ENCODE peak calls at places on chromosomes 5 and 9, in five cellular contexts. U, M, Q, I and G are unnamed samples.
A peak's percentile ranks its signal among the peaks of the same experiment; 100 is the strongest.

GRCh38 chr5:123119334-123119986 is 30.4 kb downstream of the PRDM6 start:
- DNase-seq in M (peak; percentile 17), I (peak; percentile 79), U (peak; percentile 51), Q (no peak), G (no peak)

GRCh38 chr5:150153957-150154617 is 1.6 kb downstream of the PDGFRB start:
- DNase-seq in M (peak; percentile 30), I (peak; percentile 81), Q (no peak), U (no peak), G (peak; percentile 38)

GRCh38 chr9:89593776-89594427 is 10.9 kb upstream of the GADD45G start:
- DNase-seq in Q (peak; percentile 52), I (peak; percentile 6), M (peak; percentile 47), U (no peak), G (peak; percentile 67)

GRCh38 chr9:21505425-21506179 is 23.5 kb upstream of the IFNE start:
- DNase-seq in U (no peak), M (no peak), I (peak; percentile 72), Q (no peak), G (peak; percentile 10)

GRCh38 chr5:16994576-16994975 is 58.5 kb upstream of the MYO10 start:
- DNase-seq in I (no peak), Q (no peak), M (no peak), U (no peak), G (no peak)

GRCh38 chr5:179542170-179542569 is 8.2 kb upstream of the RUFY1 start:
- DNase-seq in U (no peak), I (no peak), Q (no peak), M (no peak), G (no peak)

GRCh38 chr5:65482280-65482726 is 583 bp upstream of the ADAMTS6 start:
- DNase-seq in I (peak; percentile 72), Q (peak; percentile 14), M (no peak), U (no peak), G (no peak)

GRCh38 chr5:151270599-151270998 is 17.6 kb downstream of the GM2A start:
- DNase-seq in M (no peak), U (peak; percentile 60), Q (no peak), I (peak; percentile 51), G (no peak)

GRCh38 chr9:83978992-83979811 is 813 bp downstream of the HNRNPK start:
- DNase-seq in I (peak; percentile 76), M (peak; percentile 58), Q (peak; percentile 58), U (peak; percentile 51), G (peak; percentile 92)

GRCh38 chr9:91515074-91515687 is 91.5 kb upstream of the NFIL3 start:
- DNase-seq in Q (peak; percentile 20), U (no peak), I (peak; percentile 95), M (no peak), G (no peak)

GRCh38 chr9:115213777-115214428 is 95.9 kb upstream of the TNC start:
- DNase-seq in U (peak; percentile 79), Q (no peak), I (peak; percentile 97), M (no peak), G (no peak)

GRCh38 chr5:155772009-155772662 is 554.8 kb upstream of the SGCD start:
- DNase-seq in U (no peak), I (no peak), Q (no peak), M (no peak), G (no peak)

GRCh38 chr5:39249560-39250274 is 30.4 kb upstream of the FYB1 start:
- DNase-seq in Q (no peak), I (no peak), U (no peak), M (no peak), G (no peak)

GRCh38 chr5:78699565-78700143 is 51.1 kb upstream of the LHFPL2 start:
- DNase-seq in U (peak; percentile 98), M (peak; percentile 64), Q (no peak), I (peak; percentile 98), G (no peak)

GRCh38 chr5:38780950-38781349 is 64.9 kb upstream of the OSMR start:
- DNase-seq in Q (no peak), M (no peak), U (no peak), I (peak; percentile 80), G (no peak)

GRCh38 chr9:34992376-34992951 is 2.9 kb downstream of the DNAJB5 start:
- DNase-seq in M (peak; percentile 24), U (no peak), Q (peak; percentile 39), I (peak; percentile 94), G (no peak)

GRCh38 chr9:34993502-34994428 is 4.2 kb downstream of the DNAJB5 start:
- DNase-seq in I (peak; percentile 82), M (no peak), U (no peak), Q (no peak), G (no peak)

GRCh38 chr9:34990908-34991832 is 1.6 kb downstream of the DNAJB5 start:
- DNase-seq in Q (no peak), M (no peak), U (no peak), I (no peak), G (no peak)

GRCh38 chr9:34989946-34990635 is 546 bp downstream of the DNAJB5 start:
- DNase-seq in M (no peak), U (no peak), I (peak; percentile 74), Q (peak; percentile 59), G (peak; percentile 57)

DNA sequence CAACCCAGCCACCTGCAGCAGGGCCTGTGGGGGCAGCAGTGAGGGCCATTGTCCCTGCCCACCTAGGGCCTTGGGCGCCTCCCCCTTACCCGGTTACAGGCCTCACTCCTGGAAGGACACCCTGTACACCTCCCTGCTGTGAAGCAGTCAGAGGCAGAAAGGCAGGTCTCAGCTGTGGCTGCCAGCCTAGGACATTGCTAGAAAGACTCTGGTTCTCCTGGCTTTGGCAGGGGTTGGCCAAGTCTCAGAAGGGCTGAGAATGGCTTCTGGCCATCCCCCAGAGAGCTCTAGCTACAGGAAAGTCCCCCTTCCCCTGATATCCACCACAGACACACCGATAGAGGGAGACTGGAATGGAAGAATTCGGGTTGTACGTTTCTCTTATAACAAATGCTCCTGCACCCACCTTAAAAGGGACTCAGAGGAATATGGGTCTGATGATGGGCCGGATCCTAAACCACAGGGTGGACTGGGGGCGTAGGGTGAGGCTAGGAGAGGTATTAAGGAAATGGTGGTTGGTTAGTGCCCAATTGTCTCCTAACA is 2.4 kb downstream of the DNAJB5 start:
- DNase-seq in Q (peak; percentile 49), M (peak; percentile 34), I (peak; percentile 49), U (no peak), G (no peak)
- TF ChIP-seq CTCF in Q (peak; percentile 28), M (no peak), I (no peak), U (no peak), G (no peak)

GRCh38 chr9:37005517-37006140 is 28.4 kb downstream of the PAX5 start:
- DNase-seq in M (no peak), U (no peak), Q (no peak), I (no peak), G (no peak)
- H3K27me3 ChIP-seq in M (peaks cover 53% of the 10 kb centered on the region), U (peaks cover 33% of the 10 kb centered on the region), Q (peaks cover 14% of the 10 kb centered on the region), I (peaks cover 32% of the 10 kb centered on the region), G (peaks cover 21% of the 10 kb centered on the region)

GRCh38 chr9:109639666-109640231 is 140.2 kb upstream of the PALM2AKAP2 start:
- DNase-seq in I (no peak), M (no peak), U (no peak), Q (no peak), G (no peak)

GRCh38 chr9:109640232-109641078 is 139.5 kb upstream of the PALM2AKAP2 start:
- DNase-seq in U (peak; percentile 79), I (peak; percentile 62), Q (no peak), M (no peak), G (no peak)

DNA sequence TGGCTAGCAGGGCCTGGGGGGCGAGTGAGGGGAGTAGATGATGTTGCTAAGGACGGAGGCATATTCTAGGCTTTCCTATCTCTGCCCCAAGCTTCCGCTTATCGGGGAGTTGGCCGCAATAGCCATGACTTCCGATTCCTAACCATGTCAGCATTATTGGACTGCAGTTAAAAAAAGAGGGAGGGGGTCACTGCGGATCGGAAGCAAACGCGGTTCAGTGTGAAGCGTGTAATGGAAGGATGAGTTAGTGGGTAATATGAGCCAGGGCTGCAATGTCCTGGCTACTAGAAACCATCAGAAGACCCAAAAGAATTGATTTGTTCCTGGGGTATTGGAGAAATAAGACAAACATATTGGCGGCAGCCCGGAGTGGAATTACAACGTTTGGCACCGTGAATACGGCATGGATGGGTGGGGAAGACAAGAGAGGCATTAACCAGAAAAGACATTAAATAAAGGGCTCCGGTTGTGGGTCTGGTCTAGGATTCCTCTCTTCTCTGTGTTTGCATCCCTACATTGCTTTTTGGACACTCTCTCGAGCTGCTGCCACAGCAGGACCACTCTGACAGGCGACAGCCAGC is 138.8 kb upstream of the PALM2AKAP2 start:
- DNase-seq in M (no peak), Q (no peak), U (no peak), I (no peak), G (no peak)
- TF ChIP-seq EZH2 in M (peak; percentile 59), Q (no peak), U (no peak), I (peak; percentile 88), G (no peak)

GRCh38 chr9:131698715-131699053 is 41.2 kb downstream of the RAPGEF1 start:
- DNase-seq in I (no peak), Q (no peak), M (no peak), U (no peak), G (no peak)

GRCh38 chr9:131695366-131696162 is 44.3 kb downstream of the RAPGEF1 start:
- DNase-seq in Q (no peak), M (no peak), I (no peak), U (no peak), G (no peak)

GRCh38 chr9:131697908-131698714 is 41.8 kb downstream of the RAPGEF1 start:
- DNase-seq in U (no peak), M (no peak), Q (no peak), I (no peak), G (no peak)

GRCh38 chr9:131696163-131696439 is 43.8 kb downstream of the RAPGEF1 start:
- DNase-seq in I (no peak), U (no peak), M (no peak), Q (no peak), G (no peak)

DNA sequence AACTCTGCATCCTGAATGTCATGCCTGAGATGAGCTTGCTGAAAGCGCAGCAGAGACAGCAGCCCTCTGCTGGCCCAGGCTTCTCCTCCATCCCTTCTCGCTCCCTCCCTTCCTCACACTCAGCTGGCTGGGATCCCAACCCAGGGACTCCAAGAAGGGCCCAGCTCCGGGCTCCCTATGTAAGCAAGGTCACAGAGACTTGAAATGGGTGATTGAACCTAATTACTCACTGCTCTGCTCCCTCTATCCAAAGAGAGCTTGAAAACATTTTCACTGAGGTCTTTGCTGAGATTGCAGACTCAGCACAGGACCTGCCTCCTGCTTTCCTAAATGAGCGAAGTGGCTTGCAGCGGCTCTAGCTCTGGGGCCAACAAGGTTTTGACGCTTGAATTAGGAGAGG is 42.8 kb downstream of the RAPGEF1 start:
- DNase-seq in Q (no peak), I (peak; percentile 51), M (no peak), U (no peak), G (no peak)
- TF ChIP-seq CTCF in Q (no peak), I (peak; percentile 55), M (no peak), U (no peak), G (no peak)

DNA sequence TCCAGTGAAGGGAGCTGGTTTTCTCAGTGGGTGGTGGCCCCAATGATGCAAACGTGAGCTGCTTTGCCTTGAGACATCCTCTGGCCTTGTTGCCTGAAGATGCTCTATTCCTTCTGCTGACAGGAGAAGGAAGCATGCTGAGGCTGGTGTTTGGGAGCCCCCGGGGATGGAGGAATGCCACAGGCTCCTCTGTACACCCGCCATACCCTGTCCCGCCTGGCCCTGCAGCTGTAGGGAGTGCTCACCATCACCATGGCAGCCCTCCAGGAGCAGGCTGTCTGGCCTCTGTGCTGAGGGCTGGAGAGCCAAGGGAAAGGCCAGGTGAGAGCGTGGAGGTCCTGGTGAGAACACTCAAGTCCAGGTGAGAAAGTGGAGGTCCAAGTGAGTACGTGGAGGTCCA is 134.4 kb downstream of the MRPL36 start:
- DNase-seq in M (no peak), Q (no peak), U (no peak), I (no peak), G (no peak)
- H3K27me3 ChIP-seq in M (peaks cover 80% of the 10 kb centered on the region), Q (peaks cover 46% of the 10 kb centered on the region), U (peaks cover 88% of the 10 kb centered on the region), I (peaks cover 31% of the 10 kb centered on the region), G (peaks cover 8% of the 10 kb centered on the region)

GRCh38 chr9:32783168-32783891 is at the start of gene TMEM215:
- DNase-seq in M (no peak), Q (no peak), I (peak; percentile 13), U (no peak), G (no peak)

GRCh38 chr9:32782476-32783167 is 718 bp upstream of the TMEM215 start:
- DNase-seq in U (no peak), Q (no peak), M (no peak), I (no peak), G (no peak)
- TF ChIP-seq EZH2 in U (no peak), Q (no peak), M (no peak), I (peak; percentile 9), G (no peak)